ENCODE peak calls at places on chromosome 21, in eight cellular contexts. N is mesenteric fat pad; D is stimulated activated CD4-positive, alpha-beta T cell treated with anti-CD3 and anti-CD28 coated beads, Interleukin-4, amount 100 ng/mL, for 4 hours; J is endothelial cell of umbilical vein; C is tibial nerve; A is astrocyte of the hippocampus; R is retinal pigment epithelial cell; M is mesendoderm. S is an unnamed sample.

GRCh38 chr21:36753556-36753955 is 54.6 kb downstream of the SIM2 start:
- DNase-seq in A (peak), N (no peak), J (peak), R (peak), D (no peak), M (no peak), C (no peak), S (no peak)

GRCh38 chr21:44507673-44508425 is 32.1 kb downstream of the KRTAP10-1 start:
- DNase-seq in J (no peak), N (no peak), A (no peak), M (no peak), C (no peak), D (no peak), R (no peak), S (no peak)

GRCh38 chr21:41164981-41165650 is 2.8 kb upstream of the BACE2 start:
- DNase-seq in D (no peak), J (peak), A (peak), R (no peak), N (no peak), C (peak), M (no peak), S (peak)

GRCh38 chr21:15343066-15343465 is 278.3 kb upstream of the NRIP1 start:
- DNase-seq in J (no peak), A (peak), C (no peak), R (peak), N (no peak), D (no peak), M (no peak), S (no peak)

GRCh38 chr21:44838038-44838895 is 20.4 kb upstream of the SUMO3 start:
- DNase-seq in J (no peak), N (peak), C (no peak), A (no peak), R (no peak), M (no peak), D (no peak), S (no peak)

GRCh38 chr21:32819702-32820101 is 48.1 kb upstream of the PAXBP1 start:
- DNase-seq in M (no peak), R (no peak), D (no peak), C (peak), A (no peak), J (no peak), N (no peak), S (no peak)

GRCh38 chr21:24225432-24225831 is 1381.8 kb downstream of the MRPL39 start:
- DNase-seq in C (no peak), D (no peak), J (no peak), R (no peak), M (no peak), A (no peak), N (no peak), S (no peak)

GRCh38 chr21:46428987-46429710 is 29.5 kb upstream of the DIP2A start:
- DNase-seq in M (no peak), D (no peak), C (no peak), A (no peak), J (no peak), N (no peak), R (no peak), S (no peak)

GRCh38 chr21:32653326-32653901 is 41.2 kb upstream of the CFAP298 start:
- DNase-seq in J (peak), R (no peak), N (no peak), A (peak), M (peak), C (no peak), D (peak), S (peak)

GRCh38 chr21:31732891-31733520 is 1.1 kb upstream of the SCAF4 start:
- DNase-seq in C (no peak), D (no peak), J (no peak), R (no peak), A (no peak), M (peak), N (no peak), S (peak)

GRCh38 chr21:27425172-27425571 is 458.3 kb upstream of the ADAMTS5 start:
- DNase-seq in R (no peak), M (peak), J (no peak), D (no peak), N (no peak), A (no peak), C (no peak), S (peak)

GRCh38 chr21:21268061-21268471 is 269.9 kb downstream of the NCAM2 start:
- DNase-seq in N (no peak), M (peak), C (no peak), J (no peak), D (no peak), R (peak), A (peak), S (no peak)

GRCh38 chr21:34845521-34846213 is 176.9 kb downstream of the CLIC6 start:
- DNase-seq in M (no peak), A (peak), J (peak), C (no peak), D (no peak), N (no peak), R (peak), S (peak)

GRCh38 chr21:38950388-38951094 is 144.8 kb downstream of the ETS2 start:
- DNase-seq in C (no peak), N (no peak), D (no peak), A (no peak), R (no peak), J (no peak), M (no peak), S (no peak)